ENCODE peak calls at places on chromosomes 16 and 17, in seven cellular contexts. P is breast epithelium, B is GM23338, Q is mucosa of descending colon, E is neural crest cell, F is A549, T is cardiac muscle cell. N is an unnamed sample.

GRCh38 chr17:280216-280615 is 72.4 kb downstream of the RPH3AL start:
- DNase-seq in F (no peak), E (no peak), T (no peak), B (no peak), Q (no peak), P (no peak), N (no peak)

GRCh38 chr16:84667600-84668309 is 19.4 kb downstream of the KLHL36 start:
- DNase-seq in E (no peak), F (no peak), Q (no peak), T (no peak), P (no peak), B (no peak), N (no peak)

GRCh38 chr16:19119564-19119963 is 5.8 kb downstream of the ITPRIPL2 start:
- DNase-seq in Q (no peak), T (no peak), P (no peak), F (no peak), E (no peak), B (no peak), N (no peak)

GRCh38 chr17:73394523-73395450 is 83.0 kb upstream of the CDC42EP4 start:
- DNase-seq in P (no peak), E (no peak), B (no peak), F (no peak), Q (no peak), T (no peak), N (no peak)

GRCh38 chr16:81522141-81522701 is 77.6 kb downstream of the CMIP start:
- DNase-seq in P (peak; percentile 22), B (peak; percentile 72), T (no peak), F (peak; percentile 60), Q (peak; percentile 41), E (no peak), N (no peak)

GRCh38 chr17:63919311-63919723 is 678 bp upstream of the GH1 start:
- DNase-seq in F (peak; percentile 67), E (peak; percentile 72), T (peak; percentile 61), Q (peak; percentile 54), B (peak; percentile 82), P (no peak), N (peak; percentile 85)

GRCh38 chr17:954431-955164 is 25.0 kb downstream of the NXN start:
- DNase-seq in P (no peak), E (no peak), F (peak; percentile 90), B (peak; percentile 55), Q (no peak), T (peak; percentile 70), N (no peak)

GRCh38 chr16:83930730-83931500 is 22.1 kb upstream of the OSGIN1 start:
- DNase-seq in E (no peak), Q (peak; percentile 39), B (no peak), T (no peak), P (no peak), F (no peak), N (no peak)

GRCh38 chr16:19118938-19119431 is 5.2 kb downstream of the ITPRIPL2 start:
- DNase-seq in B (no peak), F (peak; percentile 71), E (no peak), T (no peak), P (no peak), Q (no peak), N (no peak)

GRCh38 chr17:57035971-57036481 is 49.0 kb upstream of the AKAP1 start:
- DNase-seq in B (no peak), P (peak; percentile 71), T (no peak), E (no peak), F (no peak), Q (no peak), N (no peak)

GRCh38 chr16:815861-816260 is 15.3 kb upstream of the GNG13 start:
- DNase-seq in B (no peak), T (no peak), P (no peak), F (no peak), E (no peak), Q (no peak), N (no peak)

GRCh38 chr17:38660097-38661026 is 14.4 kb downstream of the EPOP start:
- DNase-seq in P (no peak), T (no peak), B (no peak), Q (peak; percentile 22), E (no peak), F (no peak), N (no peak)

GRCh38 chr17:57499648-57500049 is 243.3 kb downstream of the MSI2 start:
- DNase-seq in E (no peak), P (no peak), B (no peak), Q (no peak), F (peak; percentile 38), T (no peak), N (no peak)

GRCh38 chr16:54928421-54929089 is 2.1 kb upstream of the IRX5 start:
- DNase-seq in T (no peak), P (peak; percentile 84), Q (peak; percentile 66), E (peak; percentile 38), B (peak; percentile 15), F (peak; percentile 69), N (peak; percentile 24)

GRCh38 chr17:80259642-80260535 is 763 bp upstream of the RNF213 start:
- DNase-seq in B (peak; percentile 76), T (peak; percentile 91), F (peak; percentile 85), E (peak; percentile 55), P (no peak), Q (peak; percentile 89), N (peak; percentile 90)

GRCh38 chr16:77306050-77306616 is 106.9 kb downstream of the SYCE1L start:
- DNase-seq in B (no peak), P (no peak), Q (no peak), T (no peak), F (no peak), E (no peak), N (no peak)

DNA sequence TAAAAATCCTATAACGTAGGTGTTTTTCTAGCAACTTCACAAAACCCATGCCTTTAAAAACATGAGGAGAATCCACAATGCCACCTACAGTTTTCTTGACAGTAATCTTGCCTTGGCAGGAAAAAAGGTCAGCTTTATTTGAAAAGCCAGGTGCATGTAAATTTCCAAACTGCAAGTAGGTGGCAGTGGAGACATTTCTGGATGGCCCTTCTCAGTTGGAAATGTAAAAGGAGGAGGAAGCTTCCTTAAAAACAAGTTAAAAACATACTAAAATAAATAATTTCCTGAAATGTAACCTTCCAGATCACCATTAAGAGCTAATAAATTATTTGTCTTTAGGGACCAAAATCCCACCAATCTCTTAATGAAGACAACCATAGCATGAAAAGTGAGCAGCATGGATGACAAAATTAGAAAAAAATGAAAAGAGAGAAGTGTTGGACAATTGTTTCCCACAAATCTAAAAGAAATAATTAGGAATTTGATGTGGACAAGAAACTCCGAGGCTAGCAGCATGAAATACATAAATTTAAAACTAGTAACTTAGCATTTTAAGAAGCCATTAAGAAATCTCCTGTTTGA is 152.2 kb downstream of the SNX11 start:
- DNase-seq in B (peak; percentile 79), E (no peak), P (no peak), T (peak; percentile 32), Q (no peak), F (peak; percentile 87), N (no peak)
- TF ChIP-seq CTCF in B (peak; percentile 75), E (peak; percentile 69), P (peak; percentile 49), T (peak; percentile 63), Q (peak; percentile 25), F (peak; percentile 99), N (peak; percentile 45)

GRCh38 chr16:87927195-87927562 is 9.2 kb downstream of the CA5A start:
- DNase-seq in B (peak; percentile 51), E (no peak), Q (no peak), F (no peak), T (no peak), P (no peak), N (no peak)

GRCh38 chr16:87933140-87933495 is 3.2 kb downstream of the CA5A start:
- DNase-seq in P (no peak), F (no peak), T (no peak), Q (no peak), E (no peak), B (no peak), N (no peak)

GRCh38 chr16:87929986-87930385 is 6.3 kb downstream of the CA5A start:
- DNase-seq in T (no peak), P (no peak), Q (no peak), F (no peak), E (no peak), B (no peak), N (no peak)

GRCh38 chr16:87931504-87931903 is 4.8 kb downstream of the CA5A start:
- DNase-seq in T (no peak), E (no peak), Q (no peak), B (no peak), F (no peak), P (no peak), N (no peak)

GRCh38 chr16:87930456-87930855 is 5.9 kb downstream of the CA5A start:
- DNase-seq in B (peak; percentile 61), Q (no peak), P (no peak), E (no peak), T (peak; percentile 23), F (no peak), N (no peak)
- TF ChIP-seq CTCF in B (peak; percentile 62), Q (no peak), P (no peak), E (peak; percentile 52), T (peak; percentile 21), F (peak; percentile 10), N (peak; percentile 20)

DNA sequence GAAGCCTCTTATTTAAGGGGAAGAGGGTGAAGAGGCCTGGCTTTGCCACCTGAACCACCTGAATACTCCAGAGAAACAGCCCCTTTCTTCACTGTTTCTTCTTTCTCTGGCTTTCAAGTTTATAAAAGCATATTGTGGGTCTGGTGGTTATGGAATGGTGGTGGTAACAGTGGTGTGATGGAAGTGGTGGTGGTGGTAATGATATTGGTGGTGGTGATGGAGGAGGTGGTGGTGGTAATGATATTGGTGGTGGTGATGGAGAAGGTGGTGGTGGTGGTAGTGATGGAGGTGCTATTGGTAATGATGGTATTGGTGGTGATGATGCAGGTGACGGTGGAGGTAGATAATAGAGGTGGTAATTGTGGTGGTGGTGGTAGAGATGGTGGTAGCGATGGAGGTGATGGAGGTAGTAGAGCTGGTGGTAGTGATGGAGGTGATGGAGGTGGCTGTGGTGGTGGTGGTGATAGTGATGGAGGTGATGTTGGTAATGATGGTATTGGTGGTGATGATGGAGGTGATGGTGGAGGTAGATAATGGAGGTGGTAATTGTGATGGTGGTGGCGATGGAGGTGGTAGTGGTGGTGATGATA is 14.1 kb upstream of the C1QL1 start:
- DNase-seq in P (no peak), Q (no peak), E (no peak), F (no peak), T (no peak), B (no peak), N (no peak)
- TF ChIP-seq CTCF in P (no peak), Q (no peak), E (no peak), F (no peak), T (no peak), B (no peak), N (no peak)

DNA sequence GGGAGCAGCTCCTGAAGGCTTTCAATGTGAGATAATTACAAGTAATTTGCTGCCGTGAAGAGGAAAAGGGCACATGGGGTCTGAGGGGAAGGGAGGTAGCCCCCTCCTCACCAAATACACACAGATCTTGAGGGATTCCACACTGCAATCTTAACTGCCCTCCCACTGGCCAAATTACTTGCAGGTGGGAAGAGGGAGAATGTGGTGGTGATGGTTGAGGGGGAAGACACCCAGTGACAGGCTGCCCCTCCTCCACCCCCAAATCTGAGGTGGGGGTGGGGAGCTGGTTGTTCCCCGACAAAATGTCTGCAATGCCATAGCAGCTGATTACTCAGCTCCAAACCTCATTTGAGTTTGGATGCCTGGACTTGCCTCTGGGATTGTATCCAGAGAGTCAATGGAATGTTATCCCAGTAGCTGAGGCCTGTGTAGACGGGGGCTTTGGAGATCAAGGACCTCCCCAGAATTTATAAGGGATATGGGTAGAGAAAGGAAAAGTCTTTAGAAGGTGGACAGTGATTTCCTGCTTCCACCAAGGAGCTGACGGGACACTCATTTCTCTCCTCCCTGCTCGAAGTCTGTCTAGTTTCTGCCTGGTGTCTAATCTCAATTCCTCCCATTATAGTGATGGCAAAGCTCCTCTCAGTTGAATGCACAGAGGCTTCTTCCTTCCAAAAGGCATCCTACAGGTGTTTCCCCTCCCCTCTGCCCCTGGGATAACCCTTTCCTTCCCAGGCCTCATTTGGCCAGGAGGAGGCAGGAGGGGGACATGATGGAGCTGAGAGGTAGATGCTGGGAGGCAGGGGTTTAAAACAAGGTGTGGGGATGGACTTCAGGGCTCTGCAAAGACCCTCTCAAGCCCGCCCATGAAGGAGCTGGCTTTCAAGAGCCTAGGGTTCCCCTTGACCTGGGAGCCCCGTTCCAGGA is 8.7 kb downstream of the DLX4 start:
- DNase-seq in B (peak; percentile 67), T (no peak), E (no peak), F (no peak), Q (no peak), P (no peak), N (no peak)
- TF ChIP-seq CTCF in B (peak; percentile 51), T (no peak), E (no peak), F (no peak), Q (no peak), P (no peak), N (no peak)